ENCODE peak calls at places on chromosomes 16 and 17, in ten cellular contexts. G, W, J, K, Z, B, D, V, M and X are unnamed samples.

GRCh38 chr17:47199627-47200324 is 9.4 kb upstream of the MYL4 start:
- DNase-seq in G (no peak), W (no peak), J (no peak), K (no peak), Z (no peak), B (no peak), D (no peak), V (no peak), M (no peak), X (no peak)

GRCh38 chr16:83458612-83459011 is 349.2 kb upstream of the HSBP1 start:
- DNase-seq in G (no peak), W (peak), J (peak), K (peak), Z (no peak), B (no peak), D (peak), V (no peak), M (peak), X (no peak)

GRCh38 chr17:65371702-65372101 is 189.7 kb downstream of the AXIN2 start:
- DNase-seq in G (peak), W (no peak), J (no peak), K (no peak), Z (no peak), B (no peak), D (no peak), V (peak), M (no peak), X (no peak)

GRCh38 chr16:990516-991291 is 9.1 kb downstream of the SOX8 start:
- DNase-seq in G (no peak), W (no peak), J (no peak), K (no peak), Z (no peak), B (no peak), D (no peak), V (no peak), M (no peak), X (no peak)

GRCh38 chr16:46751381-46751780 is 3.2 kb upstream of the MYLK3 start:
- DNase-seq in G (no peak), W (no peak), J (no peak), K (no peak), Z (no peak), B (no peak), D (no peak), V (no peak), M (no peak), X (no peak)

GRCh38 chr16:47694543-47694942 is 233.4 kb downstream of the PHKB start:
- DNase-seq in G (no peak), W (no peak), J (no peak), K (no peak), Z (no peak), B (no peak), D (no peak), V (no peak), M (no peak), X (no peak)

GRCh38 chr17:70251704-70252103 is 82.4 kb downstream of the KCNJ2 start:
- DNase-seq in G (no peak), W (no peak), J (peak), K (no peak), Z (no peak), B (no peak), D (no peak), V (no peak), M (no peak), X (no peak)

GRCh38 chr16:2028620-2029220 is 2.0 kb downstream of the NHERF2 start:
- DNase-seq in G (no peak), W (no peak), J (no peak), K (no peak), Z (no peak), B (no peak), D (no peak), V (no peak), M (no peak), X (no peak)

GRCh38 chr17:65022751-65023421 is 33.7 kb downstream of the GNA13 start:
- DNase-seq in G (no peak), W (peak), J (peak), K (peak), Z (no peak), B (no peak), D (peak), V (no peak), M (peak), X (no peak)

GRCh38 chr16:12539185-12539929 is 264.3 kb downstream of the CPPED1 start:
- DNase-seq in G (no peak), W (peak), J (no peak), K (peak), Z (no peak), B (no peak), D (no peak), V (no peak), M (peak), X (no peak)

GRCh38 chr16:57091990-57092785 is at the start of gene CPNE2:
- DNase-seq in G (peak), W (peak), J (peak), K (peak), Z (peak), B (peak), D (peak), V (peak), M (peak), X (peak)

GRCh38 chr17:32275060-32276042 is 9.7 kb downstream of the RHBDL3 start:
- DNase-seq in G (peak), W (peak), J (peak), K (no peak), Z (peak), B (peak), D (peak), V (no peak), M (peak), X (no peak)

GRCh38 chr16:31460582-31461002 is 1.3 kb downstream of the ARMC5 start:
- DNase-seq in G (no peak), W (peak), J (peak), K (no peak), Z (peak), B (peak), D (peak), V (no peak), M (peak), X (no peak)

GRCh38 chr17:80502578-80502877 is 26.1 kb upstream of the NPTX1 start:
- DNase-seq in G (no peak), W (no peak), J (no peak), K (no peak), Z (no peak), B (no peak), D (no peak), V (no peak), M (no peak), X (no peak)

GRCh38 chr16:84532855-84533486 is 28.5 kb upstream of the MEAK7 start:
- DNase-seq in G (no peak), W (peak), J (peak), K (no peak), Z (no peak), B (no peak), D (peak), V (no peak), M (no peak), X (no peak)

GRCh38 chr17:80939151-80940145 is 52.2 kb upstream of the CHMP6 start:
- DNase-seq in G (peak), W (no peak), J (no peak), K (no peak), Z (peak), B (peak), D (no peak), V (no peak), M (no peak), X (no peak)

GRCh38 chr16:80150978-80151705 is 389.7 kb upstream of the DYNLRB2 start:
- DNase-seq in G (no peak), W (peak), J (no peak), K (no peak), Z (no peak), B (no peak), D (no peak), V (no peak), M (peak), X (no peak)

GRCh38 chr17:27496501-27496943 is 40.3 kb downstream of the KSR1 start:
- DNase-seq in G (no peak), W (no peak), J (no peak), K (no peak), Z (no peak), B (no peak), D (no peak), V (peak), M (no peak), X (no peak)

GRCh38 chr17:45743626-45744326 is 40.3 kb upstream of the CRHR1 start:
- DNase-seq in G (no peak), W (no peak), J (no peak), K (no peak), Z (peak), B (no peak), D (no peak), V (no peak), M (no peak), X (no peak)

GRCh38 chr17:65039349-65039988 is 17.1 kb downstream of the GNA13 start:
- DNase-seq in G (no peak), W (no peak), J (no peak), K (peak), Z (no peak), B (no peak), D (no peak), V (no peak), M (no peak), X (no peak)

GRCh38 chr16:24609740-24610420 is 70.5 kb downstream of the RBBP6 start:
- DNase-seq in G (peak), W (peak), J (peak), K (peak), Z (peak), B (peak), D (peak), V (peak), M (peak), X (peak)

GRCh38 chr17:36034127-36034526 is 16.4 kb upstream of the CCL23 start:
- DNase-seq in G (no peak), W (no peak), J (no peak), K (peak), Z (no peak), B (no peak), D (no peak), V (no peak), M (no peak), X (no peak)

GRCh38 chr16:59886021-59886420 is 1151.9 kb upstream of the GOT2 start:
- DNase-seq in G (no peak), W (peak), J (peak), K (no peak), Z (no peak), B (peak), D (peak), V (no peak), M (peak), X (no peak)

GRCh38 chr16:58678716-58679115 is 5.9 kb downstream of the SLC38A7 start:
- DNase-seq in G (no peak), W (peak), J (peak), K (no peak), Z (no peak), B (peak), D (peak), V (no peak), M (no peak), X (no peak)
- TF ChIP-seq CTCF in G (no peak), W (no peak), J (peak), K (peak), Z (peak), B (peak), D (no peak), V (no peak), M (no peak), X (peak)

GRCh38 chr16:26957283-26957859 is 109.4 kb upstream of the C16orf82 start:
- DNase-seq in G (no peak), W (no peak), J (no peak), K (no peak), Z (no peak), B (no peak), D (no peak), V (no peak), M (no peak), X (no peak)

GRCh38 chr16:26951950-26952349 is 114.8 kb upstream of the C16orf82 start:
- DNase-seq in G (no peak), W (no peak), J (no peak), K (no peak), Z (no peak), B (no peak), D (peak), V (no peak), M (peak), X (no peak)

DNA sequence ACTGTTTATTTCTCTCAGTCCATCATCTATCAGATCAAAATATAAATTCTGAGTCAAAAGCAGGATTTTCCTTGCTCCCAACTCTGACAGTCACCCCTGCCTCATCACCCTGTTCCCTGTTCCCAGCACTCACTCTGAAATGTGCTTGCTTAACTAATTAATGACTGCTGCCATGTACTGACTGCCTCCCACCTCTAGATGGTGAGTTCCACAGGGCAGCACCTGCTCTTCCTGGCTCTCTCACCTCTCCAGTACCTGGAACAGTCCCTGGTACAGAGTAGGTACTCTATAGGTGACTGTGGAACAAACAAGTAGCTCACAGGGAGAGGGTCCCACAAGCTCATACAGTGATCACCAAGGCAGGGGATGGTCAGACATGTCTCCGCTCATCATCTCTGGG is 114.3 kb upstream of the C16orf82 start:
- DNase-seq in G (no peak), W (no peak), J (no peak), K (no peak), Z (no peak), B (no peak), D (no peak), V (no peak), M (no peak), X (no peak)
- TF ChIP-seq CTCF in G (no peak), W (no peak), J (no peak), K (no peak), Z (no peak), B (no peak), D (no peak), V (no peak), M (no peak), X (no peak)

GRCh38 chr17:57404073-57404472 is 147.8 kb downstream of the MSI2 start:
- DNase-seq in G (no peak), W (no peak), J (no peak), K (no peak), Z (no peak), B (no peak), D (no peak), V (no peak), M (no peak), X (no peak)
- TF ChIP-seq CTCF in G (no peak), W (no peak), J (no peak), K (peak), Z (no peak), B (no peak), D (no peak), V (no peak), M (no peak), X (peak)

DNA sequence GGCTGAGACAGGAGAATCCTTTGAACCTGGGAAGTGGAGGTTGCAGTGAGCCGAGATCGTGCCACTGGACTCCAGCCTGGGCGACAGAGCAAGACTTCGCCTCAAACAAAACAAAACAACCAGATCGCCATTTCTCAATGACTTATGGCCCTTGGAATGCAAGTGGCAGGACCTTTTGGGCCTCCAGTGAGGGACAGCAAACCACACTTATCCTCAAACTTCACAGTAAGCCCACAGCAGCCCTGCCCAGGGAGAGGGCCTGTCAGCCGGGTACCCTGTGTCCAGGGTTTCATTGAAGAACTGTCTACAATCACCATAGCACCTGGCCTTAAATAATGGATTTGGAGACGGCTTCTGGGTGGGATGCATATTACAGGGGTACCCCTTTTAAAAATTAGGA is 11.7 kb downstream of the TRAF4 start:
- DNase-seq in G (no peak), W (no peak), J (no peak), K (no peak), Z (no peak), B (no peak), D (no peak), V (no peak), M (no peak), X (no peak)
- TF ChIP-seq CTCF in G (no peak), W (no peak), J (no peak), K (no peak), Z (no peak), B (no peak), D (no peak), V (no peak), M (no peak), X (no peak)

GRCh38 chr17:18087610-18088491 is at the start of gene DRG2:
- DNase-seq in G (peak), W (peak), J (peak), K (peak), Z (peak), B (peak), D (peak), V (peak), M (peak), X (peak)
- TF ChIP-seq CTCF in G (no peak), W (no peak), J (no peak), K (no peak), Z (no peak), B (no peak), D (no peak), V (no peak), M (peak), X (no peak)